ENCODE peak calls at places on chromosomes 13 and 19, in five cellular contexts. One of them, this sample, is unnamed.

GRCh38 chr13:30963794-30964193 is 31.3 kb downstream of the TEX26 start:
- DNase-seq in HepG2: no peak
- DNase-seq in A549: no peak
- DNase-seq in GM12878: no peak
- DNase-seq in K562: no peak
- DNase-seq in this sample: no peak

GRCh38 chr19:46812898-46813569 is 24.6 kb upstream of the SLC1A5 start:
- DNase-seq in GM12878: no peak
- DNase-seq in HepG2: peak
- DNase-seq in A549: no peak
- DNase-seq in K562: peak
- DNase-seq in this sample: no peak

GRCh38 chr19:56291857-56292256 is 19.3 kb downstream of the EDDM13 start:
- DNase-seq in HepG2: no peak
- DNase-seq in A549: no peak
- DNase-seq in GM12878: no peak
- DNase-seq in K562: no peak
- DNase-seq in this sample: no peak

GRCh38 chr19:1214862-1215731 is 9.5 kb downstream of the STK11 start:
- DNase-seq in K562: no peak
- DNase-seq in HepG2: no peak
- DNase-seq in A549: no peak
- DNase-seq in GM12878: no peak
- DNase-seq in this sample: no peak

GRCh38 chr19:15303105-15303780 is 29.1 kb downstream of the BRD4 start:
- DNase-seq in GM12878: no peak
- DNase-seq in K562: no peak
- DNase-seq in HepG2: no peak
- DNase-seq in A549: no peak
- DNase-seq in this sample: no peak

GRCh38 chr19:35641515-35642151 is at the start of gene ETV2:
- DNase-seq in HepG2: no peak
- DNase-seq in A549: no peak
- DNase-seq in GM12878: no peak
- DNase-seq in K562: peak
- DNase-seq in this sample: peak

GRCh38 chr13:23999411-23999810 is 102.1 kb upstream of the C1QTNF9B start:
- DNase-seq in A549: no peak
- DNase-seq in K562: no peak
- DNase-seq in HepG2: no peak
- DNase-seq in GM12878: no peak
- DNase-seq in this sample: no peak

GRCh38 chr13:84413016-84413415 is 530.7 kb upstream of the SLITRK1 start:
- DNase-seq in GM12878: no peak
- DNase-seq in HepG2: no peak
- DNase-seq in K562: no peak
- DNase-seq in A549: no peak
- DNase-seq in this sample: no peak

DNA sequence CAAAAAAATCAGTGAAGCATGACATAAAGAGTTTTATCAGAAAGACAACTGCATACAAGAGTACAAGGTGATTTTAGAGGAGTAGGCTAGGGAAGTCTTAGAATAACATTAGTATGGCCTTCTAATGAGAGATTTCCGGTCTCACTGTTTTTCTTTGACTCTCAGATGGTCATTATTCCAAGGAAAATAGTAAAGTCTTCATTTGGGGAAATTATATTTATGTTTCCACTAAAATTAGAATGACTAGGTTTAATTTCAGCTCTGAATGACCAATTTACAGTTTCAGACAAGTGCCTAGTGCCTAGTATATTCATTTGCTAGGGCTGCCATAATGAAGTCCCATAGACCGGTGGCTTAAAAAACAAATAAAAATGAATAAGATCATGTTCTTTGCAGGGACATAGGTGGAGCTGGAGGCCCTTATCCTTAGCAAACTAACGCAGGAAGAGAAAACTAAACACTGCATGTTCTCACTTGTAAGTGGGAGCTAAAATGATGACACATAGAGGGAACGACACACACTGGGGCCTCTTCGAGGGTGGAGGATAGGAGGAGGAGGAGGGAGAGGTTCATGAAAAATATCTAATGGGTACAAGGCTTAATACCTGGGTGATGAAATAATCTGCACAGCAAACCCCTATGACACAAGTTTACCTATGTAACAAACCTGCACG is 303.1 kb downstream of the PCDH9 start:
- DNase-seq in K562: no peak
- DNase-seq in A549: no peak
- DNase-seq in HepG2: no peak
- DNase-seq in GM12878: no peak
- DNase-seq in this sample: no peak
- H3K27ac ChIP-seq in K562: no peak
- H3K27ac ChIP-seq in A549: peak
- H3K27ac ChIP-seq in HepG2: no peak
- H3K27ac ChIP-seq in GM12878: no peak
- H3K27ac ChIP-seq in this sample: no peak

GRCh38 chr19:3723883-3724282 is 15.7 kb downstream of the TJP3 start:
- DNase-seq in A549: no peak
- DNase-seq in K562: no peak
- DNase-seq in HepG2: no peak
- DNase-seq in GM12878: no peak
- DNase-seq in this sample: peak

GRCh38 chr19:3725121-3725520 is 16.9 kb downstream of the TJP3 start:
- DNase-seq in A549: no peak
- DNase-seq in GM12878: no peak
- DNase-seq in HepG2: no peak
- DNase-seq in K562: no peak
- DNase-seq in this sample: no peak

GRCh38 chr19:3722443-3723109 is 14.4 kb downstream of the TJP3 start:
- DNase-seq in A549: no peak
- DNase-seq in GM12878: no peak
- DNase-seq in K562: peak
- DNase-seq in HepG2: no peak
- DNase-seq in this sample: peak

GRCh38 chr19:3723110-3723488 is 14.9 kb downstream of the TJP3 start:
- DNase-seq in K562: no peak
- DNase-seq in HepG2: no peak
- DNase-seq in A549: no peak
- DNase-seq in GM12878: no peak
- DNase-seq in this sample: no peak

GRCh38 chr19:3725640-3726310 is 17.6 kb downstream of the TJP3 start:
- DNase-seq in K562: no peak
- DNase-seq in GM12878: no peak
- DNase-seq in HepG2: no peak
- DNase-seq in A549: no peak
- DNase-seq in this sample: peak
- TF ChIP-seq JUNB in K562: no peak
- TF ChIP-seq JUNB in GM12878: no peak
- TF ChIP-seq JUNB in HepG2: no peak
- TF ChIP-seq JUNB in A549: no peak
- TF ChIP-seq JUNB in this sample: no peak

DNA sequence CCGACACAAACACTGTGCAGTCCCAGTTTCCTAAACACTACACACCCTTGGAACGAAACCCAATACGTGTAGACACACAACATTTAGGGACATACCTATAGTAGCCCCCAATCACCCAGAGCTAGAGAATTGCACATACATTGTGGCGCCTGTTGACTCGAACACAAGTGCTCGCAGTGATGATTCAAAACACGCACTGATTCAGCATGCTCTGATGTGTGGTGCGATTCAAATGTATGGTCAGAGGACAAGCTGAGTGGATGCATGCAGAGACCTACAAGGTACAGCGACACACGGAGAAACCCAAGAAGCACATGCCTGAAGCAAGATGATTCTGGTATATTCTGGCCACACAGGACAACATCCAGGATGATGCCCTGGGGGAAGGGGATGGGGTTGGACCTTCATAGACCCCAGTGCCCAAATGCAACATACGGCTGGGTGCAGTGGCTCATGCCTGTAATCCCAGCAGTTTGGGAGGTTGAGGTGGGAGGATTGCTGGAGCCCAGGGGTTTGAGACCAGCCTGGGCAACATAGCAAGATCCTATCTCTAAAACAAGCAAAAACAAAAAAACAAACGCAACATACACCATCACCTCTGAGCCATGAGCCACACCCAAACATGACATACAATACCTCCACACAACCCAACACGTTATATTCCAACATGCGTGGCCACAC is 997 bp upstream of the KCNN4 start:
- DNase-seq in K562: no peak
- DNase-seq in HepG2: no peak
- DNase-seq in GM12878: no peak
- DNase-seq in A549: no peak
- DNase-seq in this sample: no peak
- H3K27ac ChIP-seq in K562: peak
- H3K27ac ChIP-seq in HepG2: no peak
- H3K27ac ChIP-seq in GM12878: peak
- H3K27ac ChIP-seq in A549: peak
- H3K27ac ChIP-seq in this sample: no peak

DNA sequence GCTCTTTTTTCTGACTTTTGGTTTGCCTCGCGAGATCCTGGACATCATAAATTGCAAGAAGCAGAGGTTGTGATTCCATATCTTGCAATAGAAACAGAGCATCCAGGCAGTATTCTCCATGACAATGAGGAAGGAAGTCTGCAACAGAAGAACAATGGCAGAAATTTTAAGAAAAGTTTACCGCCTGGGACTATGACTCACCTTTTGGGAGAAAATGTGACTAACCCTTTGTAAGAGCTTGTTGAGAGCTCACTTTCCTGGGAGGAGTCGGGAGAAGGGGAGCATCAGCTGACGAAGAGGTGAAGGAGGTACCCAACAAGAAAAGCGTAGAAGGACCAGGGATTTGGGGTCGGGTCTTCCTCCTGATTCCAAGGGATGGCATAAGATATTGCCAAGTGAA is 34.3 kb upstream of the TNFSF11 start:
- DNase-seq in HepG2: no peak
- DNase-seq in GM12878: no peak
- DNase-seq in K562: no peak
- DNase-seq in A549: no peak
- DNase-seq in this sample: peak
- TF ChIP-seq JUNB in HepG2: no peak
- TF ChIP-seq JUNB in GM12878: no peak
- TF ChIP-seq JUNB in K562: no peak
- TF ChIP-seq JUNB in A549: no peak
- TF ChIP-seq JUNB in this sample: no peak

GRCh38 chr19:40147693-40148347 is 43.4 kb upstream of the MAP3K10 start:
- DNase-seq in HepG2: no peak
- DNase-seq in A549: no peak
- DNase-seq in K562: no peak
- DNase-seq in GM12878: no peak
- DNase-seq in this sample: peak
- H3K27ac ChIP-seq in HepG2: no peak
- H3K27ac ChIP-seq in A549: peak
- H3K27ac ChIP-seq in K562: no peak
- H3K27ac ChIP-seq in GM12878: peak
- H3K27ac ChIP-seq in this sample: no peak

DNA sequence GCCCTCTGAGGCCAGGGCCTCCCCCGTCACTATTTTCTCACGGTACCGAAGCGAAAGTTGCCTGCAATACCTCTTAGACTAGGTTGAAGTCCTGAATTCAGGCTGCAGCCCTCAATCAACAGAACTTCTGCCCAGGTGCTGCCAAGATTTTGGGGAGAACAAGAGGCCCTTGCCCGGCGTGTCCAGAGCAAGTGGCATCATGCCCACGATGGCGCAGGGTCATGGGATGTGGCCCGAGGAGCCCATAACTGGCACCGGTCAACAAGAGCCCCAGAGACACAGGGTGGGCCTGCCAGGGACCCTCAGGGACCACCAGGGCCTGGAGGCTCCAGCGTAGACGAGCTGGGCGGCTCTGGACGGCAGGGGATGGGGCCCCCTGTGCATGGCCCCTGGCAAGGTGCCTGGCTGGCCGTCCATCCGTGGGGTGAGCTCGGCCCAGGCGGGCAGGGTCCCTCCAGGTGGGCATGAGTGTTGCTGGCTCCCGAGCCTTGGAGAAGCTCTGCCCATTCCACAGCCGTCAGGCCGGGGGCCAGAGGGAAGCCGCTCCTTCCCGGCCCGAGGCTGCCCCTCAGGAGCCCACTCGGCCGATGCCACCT is 45.1 kb downstream of the GAS6 start:
- DNase-seq in GM12878: no peak
- DNase-seq in A549: no peak
- DNase-seq in HepG2: no peak
- DNase-seq in K562: no peak
- DNase-seq in this sample: no peak
- TF ChIP-seq JUNB in GM12878: no peak
- TF ChIP-seq JUNB in A549: no peak
- TF ChIP-seq JUNB in HepG2: no peak
- TF ChIP-seq JUNB in K562: no peak
- TF ChIP-seq JUNB in this sample: no peak

This sample was measured in GM23338.